ENCODE peak calls at places on chromosomes 6 and 20, in seven cellular contexts. C is right lobe of liver, P is endothelial cell of umbilical vein, S is heart left ventricle, O is ovary, B is GM12878, T is adrenal gland. X is an unnamed sample.

GRCh38 chr20:36268501-36269342 is 32.4 kb downstream of the AAR2 start:
- DNase-seq in C (no peak), P (no peak), S (no peak), O (no peak), B (no peak), T (no peak), X (no peak)

GRCh38 chr6:1608976-1609661 is 596 bp upstream of the FOXC1 start:
- DNase-seq in C (no peak), P (peak), S (peak), O (peak), B (no peak), T (peak), X (peak)

GRCh38 chr20:34311118-34312023 is 8.2 kb upstream of the AHCY start:
- DNase-seq in C (peak), P (no peak), S (no peak), O (peak), B (no peak), T (no peak), X (no peak)

GRCh38 chr6:93423542-93423941 is 4.2 kb upstream of the EPHA7 start:
- DNase-seq in C (no peak), P (peak), S (no peak), O (peak), B (no peak), T (peak), X (no peak)

GRCh38 chr6:170125447-170126300 is 165.2 kb downstream of the DLL1 start:
- DNase-seq in C (no peak), P (no peak), S (no peak), O (no peak), B (no peak), T (no peak), X (peak)

GRCh38 chr6:163308629-163309276 is 105.8 kb upstream of the QKI start:
- DNase-seq in C (no peak), P (no peak), S (no peak), O (no peak), B (no peak), T (no peak), X (no peak)

GRCh38 chr20:46400253-46400652 is 6.2 kb downstream of the ELMO2 start:
- DNase-seq in C (no peak), P (peak), S (no peak), O (no peak), B (no peak), T (peak), X (peak)

GRCh38 chr20:51602131-51602530 is 59.6 kb upstream of the NFATC2 start:
- DNase-seq in C (no peak), P (no peak), S (no peak), O (no peak), B (no peak), T (no peak), X (no peak)

GRCh38 chr6:169990095-169991030 is 238.9 kb downstream of the ERMARD start:
- DNase-seq in C (no peak), P (peak), S (peak), O (no peak), B (no peak), T (peak), X (peak)

GRCh38 chr6:3195695-3196497 is 31.6 kb downstream of the TUBB2B start:
- DNase-seq in C (no peak), P (no peak), S (no peak), O (no peak), B (no peak), T (no peak), X (no peak)

GRCh38 chr6:57040011-57040410 is 6.5 kb upstream of the KIAA1586 start:
- DNase-seq in C (no peak), P (no peak), S (no peak), O (no peak), B (no peak), T (no peak), X (no peak)

GRCh38 chr6:142367501-142368018 is 65.8 kb downstream of the ADGRG6 start:
- DNase-seq in C (no peak), P (no peak), S (no peak), O (no peak), B (no peak), T (no peak), X (no peak)

GRCh38 chr6:93678841-93679454 is 259.6 kb upstream of the EPHA7 start:
- DNase-seq in C (no peak), P (peak), S (no peak), O (no peak), B (no peak), T (no peak), X (no peak)

GRCh38 chr6:41578714-41579610 is 32.8 kb downstream of the FOXP4 start:
- DNase-seq in C (no peak), P (no peak), S (no peak), O (no peak), B (no peak), T (no peak), X (no peak)

GRCh38 chr6:136067731-136068341 is 182.3 kb downstream of the MTFR2 start:
- DNase-seq in C (no peak), P (peak), S (no peak), O (no peak), B (no peak), T (no peak), X (no peak)

GRCh38 chr6:15770347-15771143 is 107.7 kb upstream of the DTNBP1 start:
- DNase-seq in C (no peak), P (no peak), S (no peak), O (no peak), B (peak), T (peak), X (no peak)

GRCh38 chr20:22312744-22313346 is 271.5 kb downstream of the FOXA2 start:
- DNase-seq in C (no peak), P (peak), S (no peak), O (no peak), B (no peak), T (peak), X (no peak)

GRCh38 chr6:49541936-49542335 is 8.5 kb upstream of the C6orf141 start:
- DNase-seq in C (no peak), P (no peak), S (no peak), O (no peak), B (no peak), T (no peak), X (no peak)

GRCh38 chr6:79946773-79947190 is 571 bp downstream of the ELOVL4 start:
- DNase-seq in C (no peak), P (no peak), S (no peak), O (peak), B (no peak), T (peak), X (no peak)

GRCh38 chr6:117615981-117616961 is 14.0 kb upstream of the GOPC start:
- DNase-seq in C (no peak), P (no peak), S (no peak), O (no peak), B (no peak), T (no peak), X (no peak)

GRCh38 chr20:36036688-36037087 is 68.3 kb downstream of the CNBD2 start:
- DNase-seq in C (no peak), P (no peak), S (no peak), O (no peak), B (no peak), T (no peak), X (no peak)

GRCh38 chr6:109229536-109229935 is 134.2 kb downstream of the CEP57L1 start:
- DNase-seq in C (no peak), P (no peak), S (no peak), O (no peak), B (no peak), T (no peak), X (no peak)
- TF ChIP-seq POLR2A in C (no peak), P (no peak), S (no peak), O (no peak), B (no peak), T (no peak), X (no peak)

GRCh38 chr6:4303638-4304037 is 168.3 kb upstream of the ECI2 start:
- DNase-seq in C (no peak), P (no peak), S (no peak), O (no peak), B (no peak), T (no peak), X (no peak)
- TF ChIP-seq POLR2A in C (no peak), P (no peak), S (no peak), O (no peak), B (no peak), T (no peak), X (no peak)

GRCh38 chr20:53423587-53424146 is 170.0 kb downstream of the ZNF217 start:
- DNase-seq in C (no peak), P (no peak), S (no peak), O (no peak), B (no peak), T (no peak), X (no peak)
- TF ChIP-seq POLR2A in C (no peak), P (no peak), S (no peak), O (no peak), B (no peak), T (no peak), X (no peak)

GRCh38 chr6:30682181-30683117 is 4.0 kb downstream of the PPP1R18 start:
- DNase-seq in C (peak), P (peak), S (peak), O (peak), B (peak), T (peak), X (peak)
- TF ChIP-seq POLR2A in C (no peak), P (peak), S (peak), O (no peak), B (peak), T (no peak), X (peak)

DNA sequence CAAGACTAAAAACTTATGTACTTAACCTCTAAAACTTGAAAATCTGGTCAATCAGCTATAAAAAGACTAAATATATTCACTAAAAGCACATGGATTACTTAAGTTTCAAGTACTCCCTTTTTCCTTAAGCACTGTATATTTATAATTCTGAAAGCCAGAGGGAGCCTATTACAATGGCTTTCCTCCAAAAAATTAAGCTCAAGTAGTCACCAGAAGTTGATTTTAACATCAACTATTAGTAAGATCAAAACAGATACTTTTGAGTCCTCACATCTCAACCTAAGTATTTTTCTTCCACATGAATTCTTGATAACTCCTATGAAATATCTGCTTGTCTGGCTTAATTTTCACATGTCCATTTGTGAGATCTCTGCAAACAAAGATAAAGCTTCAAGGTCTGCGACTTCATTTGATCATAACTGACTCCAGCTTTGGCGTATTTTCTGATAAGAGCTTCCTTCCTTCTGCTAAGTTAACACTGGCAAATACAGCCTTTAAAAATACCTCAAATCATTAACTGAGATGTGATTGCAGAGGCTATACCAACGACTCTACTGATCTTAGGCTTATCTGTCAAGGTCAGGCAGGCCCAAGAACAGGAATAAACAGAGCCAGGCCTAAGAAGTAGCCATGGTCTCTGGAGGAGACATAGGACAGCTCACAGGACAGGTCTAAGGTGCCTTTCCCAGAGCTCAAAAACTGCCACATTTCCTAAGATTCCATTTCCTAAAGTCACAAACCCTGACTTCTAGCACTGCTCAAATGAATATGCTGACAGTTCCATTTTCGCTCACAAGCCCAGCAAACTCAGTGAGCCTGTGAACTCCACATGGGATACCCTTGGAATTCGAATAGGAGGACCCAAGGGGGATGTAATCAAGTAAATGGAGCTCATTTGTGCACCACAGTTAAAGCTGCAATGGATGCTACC is 10.0 kb downstream of the SNX5 start:
- DNase-seq in C (no peak), P (peak), S (no peak), O (no peak), B (no peak), T (no peak), X (no peak)
- TF ChIP-seq POLR2A in C (no peak), P (peak), S (no peak), O (no peak), B (no peak), T (no peak), X (no peak)